ENCODE peak calls at places on chromosomes 5 and 9, in five cellular contexts. I is OCI-LY7; R is retina; Z is stimulated activated CD8-positive, alpha-beta memory T cell treated with anti-CD3 and anti-CD28 coated beads, Interleukin-12 subunit alpha, Interleukin-12 subunit beta, amount 100 ng/mL, for 1 hour; M is skeletal muscle cell. A is an unnamed sample.

GRCh38 chr5:158468444-158468843 is 609.5 kb upstream of the CLINT1 start:
- DNase-seq in I (no peak), R (no peak), Z (no peak), M (no peak), A (no peak)

GRCh38 chr9:126613656-126614055 is at the start of gene LMX1B:
- DNase-seq in I (no peak), R (no peak), Z (no peak), M (peak; percentile 1), A (peak; percentile 50)

GRCh38 chr5:61817472-61818326 is 485.6 kb downstream of the ZSWIM6 start:
- DNase-seq in I (no peak), R (peak; percentile 56), Z (no peak), M (no peak), A (peak; percentile 36)

GRCh38 chr5:87382224-87382623 is 30.5 kb downstream of the CCNH start:
- DNase-seq in I (no peak), R (no peak), Z (no peak), M (no peak), A (no peak)

GRCh38 chr9:11805969-11806368 is 887.2 kb upstream of the TYRP1 start:
- DNase-seq in I (no peak), R (no peak), Z (no peak), M (no peak), A (no peak)

GRCh38 chr9:87497604-87498045 is at the start of gene DAPK1:
- DNase-seq in I (no peak), R (no peak), Z (no peak), M (no peak), A (peak; percentile 91)

GRCh38 chr5:72307573-72307967 is 12.5 kb downstream of the MRPS27 start:
- DNase-seq in I (no peak), R (no peak), Z (no peak), M (no peak), A (no peak)

GRCh38 chr9:84300271-84300670 is 40.3 kb downstream of the SLC28A3 start:
- DNase-seq in I (no peak), R (no peak), Z (no peak), M (peak; percentile 45), A (peak; percentile 37)

GRCh38 chr5:141199359-141200235 is at the start of gene PCDHB11:
- DNase-seq in I (peak; percentile 18), R (no peak), Z (no peak), M (no peak), A (no peak)

GRCh38 chr5:94467560-94468504 is 150.6 kb downstream of the KIAA0825 start:
- DNase-seq in I (no peak), R (no peak), Z (no peak), M (no peak), A (no peak)

GRCh38 chr5:91955610-91956009 is 572.5 kb upstream of the ARRDC3 start:
- DNase-seq in I (no peak), R (peak; percentile 48), Z (no peak), M (no peak), A (peak; percentile 2)

GRCh38 chr5:150542933-150543445 is 35.1 kb downstream of the NDST1 start:
- DNase-seq in I (no peak), R (peak; percentile 28), Z (no peak), M (no peak), A (no peak)

GRCh38 chr5:158224200-158224599 is 365.3 kb upstream of the CLINT1 start:
- DNase-seq in I (no peak), R (no peak), Z (no peak), M (no peak), A (no peak)

GRCh38 chr5:56632939-56633338 is 182.4 kb upstream of the MAP3K1 start:
- DNase-seq in I (no peak), R (no peak), Z (no peak), M (no peak), A (no peak)

GRCh38 chr5:7742241-7742656 is 108.7 kb downstream of the CFAP90 start:
- DNase-seq in I (no peak), R (no peak), Z (no peak), M (no peak), A (no peak)

GRCh38 chr9:125970340-125970739 is 223.2 kb downstream of the PBX3 start:
- DNase-seq in I (no peak), R (no peak), Z (no peak), M (no peak), A (no peak)

GRCh38 chr5:149391524-149391923 is 12.4 kb upstream of the IL17B start:
- DNase-seq in I (no peak), R (no peak), Z (no peak), M (no peak), A (no peak)

GRCh38 chr5:150051657-150052195 is 34.6 kb downstream of the CSF1R start:
- DNase-seq in I (no peak), R (no peak), Z (no peak), M (no peak), A (no peak)

GRCh38 chr5:23389543-23390215 is 117.7 kb upstream of the PRDM9 start:
- DNase-seq in I (no peak), R (peak; percentile 76), Z (no peak), M (no peak), A (no peak)

GRCh38 chr9:130835441-130836298 is 616 bp downstream of the ABL1 start:
- DNase-seq in I (no peak), R (peak; percentile 87), Z (no peak), M (no peak), A (peak; percentile 79)

GRCh38 chr5:60084226-60084625 is 190.7 kb upstream of the PDE4D start:
- DNase-seq in I (no peak), R (no peak), Z (no peak), M (no peak), A (no peak)

GRCh38 chr5:36160617-36161016 is 8.7 kb downstream of the SKP2 start:
- DNase-seq in I (no peak), R (no peak), Z (no peak), M (no peak), A (no peak)

GRCh38 chr9:136078498-136079011 is 16.5 kb downstream of the NACC2 start:
- DNase-seq in I (no peak), R (no peak), Z (no peak), M (no peak), A (no peak)

GRCh38 chr5:10451137-10451824 is 9.6 kb downstream of the ROPN1L start:
- DNase-seq in I (no peak), R (no peak), Z (no peak), M (no peak), A (no peak)